ENCODE peak calls at places on chromosomes 6 and 20, in eight cellular contexts. U, O, S, X, V, I, P and C are unnamed samples.

GRCh38 chr20:63081351-63081750 is 74.6 kb upstream of the BHLHE23 start:
- DNase-seq in S (no peak), O (no peak), I (no peak), V (no peak), U (no peak), X (no peak), P (no peak), C (no peak)

GRCh38 chr20:62860391-62860923 is 1.2 kb downstream of the TCFL5 start:
- DNase-seq in I (peak), X (peak), O (no peak), P (peak), S (no peak), V (no peak), U (no peak), C (peak)

GRCh38 chr20:57987659-57988058 is 240.8 kb downstream of the ANKRD60 start:
- DNase-seq in S (no peak), X (no peak), O (no peak), U (no peak), P (no peak), I (no peak), V (no peak), C (no peak)

GRCh38 chr6:56851541-56852248 is 103.2 kb upstream of the BEND6 start:
- DNase-seq in V (peak), O (peak), I (peak), S (no peak), U (no peak), P (peak), X (peak), C (peak)

GRCh38 chr6:117550078-117550600 is 52.2 kb downstream of the GOPC start:
- DNase-seq in V (no peak), I (no peak), O (no peak), S (no peak), X (no peak), P (no peak), U (no peak), C (no peak)

GRCh38 chr20:10622657-10623418 is 51.0 kb downstream of the JAG1 start:
- DNase-seq in U (no peak), P (no peak), S (no peak), I (peak), V (peak), X (peak), O (no peak), C (no peak)

GRCh38 chr20:59063358-59064213 is 21.0 kb upstream of the PRELID3B start:
- DNase-seq in S (no peak), I (peak), U (no peak), V (peak), X (peak), O (no peak), P (no peak), C (peak)

GRCh38 chr6:149044394-149044965 is 273.0 kb upstream of the TAB2 start:
- DNase-seq in X (peak), O (no peak), P (no peak), U (no peak), S (no peak), I (no peak), V (no peak), C (no peak)

GRCh38 chr6:163554663-163555062 is 140.1 kb downstream of the QKI start:
- DNase-seq in I (no peak), U (no peak), V (peak), S (peak), X (peak), P (peak), O (peak), C (peak)

GRCh38 chr6:30748301-30748769 is 4.0 kb upstream of the IER3 start:
- DNase-seq in P (no peak), O (no peak), S (no peak), X (no peak), I (no peak), U (no peak), V (no peak), C (no peak)

GRCh38 chr20:53084408-53084997 is 112.3 kb downstream of the TSHZ2 start:
- DNase-seq in V (no peak), O (no peak), P (no peak), S (no peak), I (no peak), U (no peak), X (no peak), C (no peak)

GRCh38 chr6:36616888-36617521 is 22.8 kb downstream of the SRSF3 start:
- DNase-seq in O (no peak), V (peak), P (no peak), X (peak), U (no peak), S (no peak), I (peak), C (peak)

GRCh38 chr6:7214400-7214940 is 98.5 kb downstream of the SSR1 start:
- DNase-seq in V (no peak), X (no peak), S (no peak), P (no peak), O (no peak), U (no peak), I (no peak), C (no peak)

GRCh38 chr6:170251776-170252571 is 38.9 kb downstream of the DLL1 start:
- DNase-seq in V (no peak), X (no peak), O (no peak), S (no peak), P (no peak), U (no peak), I (no peak), C (no peak)

GRCh38 chr6:12060780-12061619 is 48.9 kb downstream of the HIVEP1 start:
- DNase-seq in I (peak), S (peak), O (peak), V (peak), U (peak), X (peak), P (peak), C (peak)

GRCh38 chr20:49955167-49955566 is 19.0 kb downstream of the RNF114 start:
- DNase-seq in I (no peak), U (no peak), V (no peak), O (no peak), S (no peak), X (no peak), P (no peak), C (no peak)

GRCh38 chr20:10784337-10785183 is 110.8 kb upstream of the JAG1 start:
- DNase-seq in S (no peak), O (no peak), V (no peak), X (peak), P (peak), U (no peak), I (no peak), C (peak)

GRCh38 chr6:74735304-74735703 is 470.5 kb downstream of the COL12A1 start:
- DNase-seq in V (no peak), O (no peak), S (no peak), I (peak), X (peak), P (no peak), U (no peak), C (no peak)

GRCh38 chr20:55881204-55881603 is 124.1 kb downstream of the CBLN4 start:
- DNase-seq in X (no peak), O (no peak), U (no peak), S (no peak), I (no peak), V (no peak), P (no peak), C (no peak)

GRCh38 chr20:10970109-10970508 is 296.3 kb upstream of the JAG1 start:
- DNase-seq in X (peak), O (no peak), U (no peak), V (no peak), I (peak), P (no peak), S (no peak), C (no peak)

DNA sequence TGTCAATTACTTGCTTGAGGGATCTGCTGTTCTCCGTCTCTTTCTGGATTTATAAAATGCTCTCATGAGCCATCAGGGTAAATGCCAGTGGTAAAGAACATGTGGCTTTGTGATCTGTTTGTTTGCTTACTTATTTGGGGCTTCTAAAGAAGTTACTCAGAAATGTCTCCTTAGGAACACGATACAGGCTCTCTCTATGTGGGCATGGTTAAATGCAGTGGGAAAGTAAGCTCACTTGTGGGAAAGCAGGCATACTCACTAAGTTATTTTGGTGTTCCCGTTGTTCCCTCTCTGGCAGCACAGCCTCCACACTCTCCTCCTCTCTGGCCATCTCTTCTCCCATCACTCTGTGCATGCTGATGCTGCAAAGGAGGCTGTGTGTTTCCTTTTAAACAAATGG is 44.7 kb downstream of the TTI1 start:
- DNase-seq in I (no peak), X (no peak), U (no peak), S (no peak), V (no peak), P (no peak), O (no peak), C (no peak)
- H3K27ac ChIP-seq in I (no peak), X (no peak), U (no peak), S (no peak), V (peak), P (no peak), O (no peak), C (peak)

GRCh38 chr6:143962644-143962929 is 45.5 kb downstream of the PLAGL1 start:
- DNase-seq in P (peak), U (no peak), O (no peak), I (peak), S (no peak), X (peak), V (peak), C (no peak)
- TF ChIP-seq CTCF in P (peak), U (no peak), O (no peak), I (peak), S (no peak), X (peak), V (peak), C (no peak)

GRCh38 chr20:8647868-8648495 is 420.9 kb upstream of the PLCB4 start:
- DNase-seq in X (peak), P (no peak), U (peak), I (no peak), O (peak), V (peak), S (no peak), C (no peak)
- H3K27ac ChIP-seq in X (no peak), P (no peak), U (no peak), I (no peak), O (no peak), V (no peak), S (no peak), C (no peak)

DNA sequence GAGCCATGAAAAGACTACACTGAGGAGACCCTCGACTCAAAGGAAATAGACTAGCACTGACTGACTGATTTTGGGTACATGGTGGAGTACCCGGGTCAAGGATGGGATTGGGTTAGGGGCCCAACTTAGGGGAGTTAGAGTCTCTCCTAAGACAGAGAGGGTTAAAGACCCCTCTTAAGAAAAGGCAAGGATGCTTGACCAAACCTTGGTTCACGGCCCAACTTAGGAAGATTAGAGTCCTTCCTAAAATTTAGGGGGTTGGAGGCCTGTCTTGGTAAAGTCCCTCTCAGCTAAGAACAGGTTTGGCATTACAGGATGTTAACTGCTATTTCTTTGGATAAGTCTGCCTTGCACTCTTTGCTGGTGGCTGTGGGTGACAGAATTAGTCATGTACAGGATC is 12.2 kb upstream of the SLC22A16 start:
- DNase-seq in P (no peak), X (no peak), V (no peak), S (no peak), I (no peak), U (no peak), O (no peak), C (no peak)
- TF ChIP-seq CTCF in P (no peak), X (no peak), V (no peak), S (no peak), I (no peak), U (no peak), O (no peak), C (no peak)